ENCODE peak calls at places on chromosomes 7 and 10, in six cellular contexts. One of them, this sample, is unnamed.

GRCh38 chr7:92134271-92135099 is at the start of gene CYP51A1:
- DNase-seq in psoas muscle: peak
- DNase-seq in NCI-H510A: peak
- DNase-seq in fibroblast of pulmonary artery: peak
- DNase-seq in left colon: peak
- DNase-seq in amniotic stem cell: peak
- DNase-seq in this sample: peak

GRCh38 chr7:127870231-127870907 is 160.9 kb downstream of the LRRC4 start:
- DNase-seq in psoas muscle: no peak
- DNase-seq in NCI-H510A: no peak
- DNase-seq in fibroblast of pulmonary artery: no peak
- DNase-seq in left colon: no peak
- DNase-seq in amniotic stem cell: no peak
- DNase-seq in this sample: no peak

GRCh38 chr10:79472449-79472848 is 27.0 kb upstream of the ZCCHC24 start:
- DNase-seq in psoas muscle: no peak
- DNase-seq in NCI-H510A: no peak
- DNase-seq in fibroblast of pulmonary artery: no peak
- DNase-seq in left colon: no peak
- DNase-seq in amniotic stem cell: no peak
- DNase-seq in this sample: no peak

GRCh38 chr7:115099906-115100305 is 178.0 kb downstream of the MDFIC start:
- DNase-seq in psoas muscle: no peak
- DNase-seq in NCI-H510A: no peak
- DNase-seq in fibroblast of pulmonary artery: peak
- DNase-seq in left colon: no peak
- DNase-seq in amniotic stem cell: peak
- DNase-seq in this sample: peak

GRCh38 chr10:104337527-104337984 is 709 bp downstream of the ITPRIP start:
- DNase-seq in psoas muscle: no peak
- DNase-seq in NCI-H510A: no peak
- DNase-seq in fibroblast of pulmonary artery: peak
- DNase-seq in left colon: no peak
- DNase-seq in amniotic stem cell: no peak
- DNase-seq in this sample: peak

GRCh38 chr7:130939285-130940095 is 205.5 kb upstream of the KLF14 start:
- DNase-seq in psoas muscle: no peak
- DNase-seq in NCI-H510A: no peak
- DNase-seq in fibroblast of pulmonary artery: no peak
- DNase-seq in left colon: no peak
- DNase-seq in amniotic stem cell: no peak
- DNase-seq in this sample: peak

GRCh38 chr10:98128802-98129201 is 5.7 kb upstream of the R3HCC1L start:
- DNase-seq in psoas muscle: no peak
- DNase-seq in NCI-H510A: no peak
- DNase-seq in fibroblast of pulmonary artery: no peak
- DNase-seq in left colon: peak
- DNase-seq in amniotic stem cell: no peak
- DNase-seq in this sample: no peak

GRCh38 chr10:96902117-96902516 is 70.0 kb downstream of the LCOR start:
- DNase-seq in psoas muscle: no peak
- DNase-seq in NCI-H510A: no peak
- DNase-seq in fibroblast of pulmonary artery: no peak
- DNase-seq in left colon: no peak
- DNase-seq in amniotic stem cell: no peak
- DNase-seq in this sample: no peak

GRCh38 chr7:1607686-1608085 is 37.9 kb upstream of the PSMG3 start:
- DNase-seq in psoas muscle: no peak
- DNase-seq in NCI-H510A: no peak
- DNase-seq in fibroblast of pulmonary artery: no peak
- DNase-seq in left colon: no peak
- DNase-seq in amniotic stem cell: no peak
- DNase-seq in this sample: no peak

GRCh38 chr7:134729895-134730294 is 49.5 kb upstream of the CALD1 start:
- DNase-seq in psoas muscle: no peak
- DNase-seq in NCI-H510A: no peak
- DNase-seq in fibroblast of pulmonary artery: no peak
- DNase-seq in left colon: no peak
- DNase-seq in amniotic stem cell: no peak
- DNase-seq in this sample: no peak

GRCh38 chr7:20064974-20065862 is 152.0 kb downstream of the MACC1 start:
- DNase-seq in psoas muscle: no peak
- DNase-seq in NCI-H510A: no peak
- DNase-seq in fibroblast of pulmonary artery: peak
- DNase-seq in left colon: no peak
- DNase-seq in amniotic stem cell: no peak
- DNase-seq in this sample: peak

GRCh38 chr7:32569388-32570289 is 74.3 kb downstream of the AVL9 start:
- DNase-seq in psoas muscle: no peak
- DNase-seq in NCI-H510A: no peak
- DNase-seq in fibroblast of pulmonary artery: no peak
- DNase-seq in left colon: no peak
- DNase-seq in amniotic stem cell: no peak
- DNase-seq in this sample: no peak

GRCh38 chr10:4459531-4459930 is 366.5 kb upstream of the AKR1E2 start:
- DNase-seq in psoas muscle: no peak
- DNase-seq in NCI-H510A: no peak
- DNase-seq in fibroblast of pulmonary artery: peak
- DNase-seq in left colon: no peak
- DNase-seq in amniotic stem cell: no peak
- DNase-seq in this sample: peak

GRCh38 chr7:133836666-133837065 is 290.5 kb upstream of the LRGUK start:
- DNase-seq in psoas muscle: no peak
- DNase-seq in NCI-H510A: no peak
- DNase-seq in fibroblast of pulmonary artery: no peak
- DNase-seq in left colon: no peak
- DNase-seq in amniotic stem cell: no peak
- DNase-seq in this sample: no peak

GRCh38 chr7:158811461-158811860 is 17.8 kb downstream of the ESYT2 start:
- DNase-seq in psoas muscle: peak
- DNase-seq in NCI-H510A: no peak
- DNase-seq in fibroblast of pulmonary artery: peak
- DNase-seq in left colon: no peak
- DNase-seq in amniotic stem cell: no peak
- DNase-seq in this sample: peak

GRCh38 chr7:39271386-39271785 is 293.7 kb downstream of the POU6F2 start:
- DNase-seq in psoas muscle: no peak
- DNase-seq in NCI-H510A: peak
- DNase-seq in fibroblast of pulmonary artery: peak
- DNase-seq in left colon: peak
- DNase-seq in amniotic stem cell: no peak
- DNase-seq in this sample: peak

GRCh38 chr7:156666368-156667109 is 26.0 kb downstream of the RNF32 start:
- DNase-seq in psoas muscle: no peak
- DNase-seq in NCI-H510A: no peak
- DNase-seq in fibroblast of pulmonary artery: no peak
- DNase-seq in left colon: no peak
- DNase-seq in amniotic stem cell: no peak
- DNase-seq in this sample: no peak

GRCh38 chr10:46555713-46556514 is 544 bp downstream of the GPRIN2 start:
- DNase-seq in psoas muscle: peak
- DNase-seq in NCI-H510A: peak
- DNase-seq in fibroblast of pulmonary artery: no peak
- DNase-seq in left colon: peak
- DNase-seq in amniotic stem cell: no peak
- DNase-seq in this sample: no peak

GRCh38 chr10:64594072-64594471 is 1072.9 kb downstream of the REEP3 start:
- DNase-seq in psoas muscle: no peak
- DNase-seq in NCI-H510A: no peak
- DNase-seq in fibroblast of pulmonary artery: no peak
- DNase-seq in left colon: no peak
- DNase-seq in amniotic stem cell: no peak
- DNase-seq in this sample: no peak

GRCh38 chr10:86649471-86650150 is 4.7 kb upstream of the OPN4 start:
- DNase-seq in psoas muscle: no peak
- DNase-seq in NCI-H510A: no peak
- DNase-seq in fibroblast of pulmonary artery: no peak
- DNase-seq in left colon: peak
- DNase-seq in amniotic stem cell: no peak
- DNase-seq in this sample: no peak

GRCh38 chr10:97031459-97031858 is 154.3 kb downstream of the SLIT1 start:
- DNase-seq in psoas muscle: no peak
- DNase-seq in NCI-H510A: no peak
- DNase-seq in fibroblast of pulmonary artery: no peak
- DNase-seq in left colon: no peak
- DNase-seq in amniotic stem cell: no peak
- DNase-seq in this sample: no peak

GRCh38 chr7:158018971-158019645 is 568.5 kb downstream of the PTPRN2 start:
- DNase-seq in psoas muscle: no peak
- DNase-seq in NCI-H510A: no peak
- DNase-seq in fibroblast of pulmonary artery: no peak
- DNase-seq in left colon: no peak
- DNase-seq in amniotic stem cell: no peak
- DNase-seq in this sample: no peak

GRCh38 chr7:105989686-105990085 is 26.6 kb downstream of the CDHR3 start:
- DNase-seq in psoas muscle: no peak
- DNase-seq in NCI-H510A: no peak
- DNase-seq in fibroblast of pulmonary artery: no peak
- DNase-seq in left colon: no peak
- DNase-seq in amniotic stem cell: no peak
- DNase-seq in this sample: no peak

GRCh38 chr10:101118031-101118430 is 13.1 kb upstream of the TLX1 start:
- DNase-seq in psoas muscle: no peak
- DNase-seq in NCI-H510A: no peak
- DNase-seq in fibroblast of pulmonary artery: no peak
- DNase-seq in left colon: no peak
- DNase-seq in amniotic stem cell: no peak
- DNase-seq in this sample: no peak

GRCh38 chr10:36026081-36026480 is 384.0 kb upstream of the FZD8 start:
- DNase-seq in psoas muscle: no peak
- DNase-seq in NCI-H510A: no peak
- DNase-seq in fibroblast of pulmonary artery: no peak
- DNase-seq in left colon: no peak
- DNase-seq in amniotic stem cell: no peak
- DNase-seq in this sample: no peak

GRCh38 chr10:68600041-68600778 is 40.1 kb downstream of the TET1 start:
- DNase-seq in psoas muscle: peak
- DNase-seq in NCI-H510A: peak
- DNase-seq in fibroblast of pulmonary artery: peak
- DNase-seq in left colon: peak
- DNase-seq in amniotic stem cell: peak
- DNase-seq in this sample: peak

GRCh38 chr10:102620138-102620591 is 24.1 kb upstream of the TRIM8 start:
- DNase-seq in psoas muscle: peak
- DNase-seq in NCI-H510A: no peak
- DNase-seq in fibroblast of pulmonary artery: no peak
- DNase-seq in left colon: no peak
- DNase-seq in amniotic stem cell: no peak
- DNase-seq in this sample: no peak

GRCh38 chr7:56105508-56105907 is 768 bp downstream of the CHCHD2 start:
- DNase-seq in psoas muscle: no peak
- DNase-seq in NCI-H510A: peak
- DNase-seq in fibroblast of pulmonary artery: peak
- DNase-seq in left colon: no peak
- DNase-seq in amniotic stem cell: peak
- DNase-seq in this sample: peak

GRCh38 chr10:14810969-14811953 is 26.6 kb downstream of the CDNF start:
- DNase-seq in psoas muscle: no peak
- DNase-seq in NCI-H510A: no peak
- DNase-seq in fibroblast of pulmonary artery: no peak
- DNase-seq in left colon: no peak
- DNase-seq in amniotic stem cell: no peak
- DNase-seq in this sample: no peak